ENCODE peak calls at places on chromosomes 5 and 9, in eight cellular contexts. L is NCI-H345; W is astrocyte of the spinal cord; U is activated CD4-positive, alpha-beta T cell treated with anti-CD3 and anti-CD28 coated beads, Interleukin-2, amount 10 ng/mL, durations not matched to agents 7 days and 5 days; X is effector memory CD8-positive, alpha-beta T cell; J is GM12865; R is nephron progenitor cell; Y is NCI-H2029. S is an unnamed sample.

GRCh38 chr9:129197978-129198736 is 20.1 kb upstream of the IER5L start:
- DNase-seq in L (no peak), X (no peak), Y (no peak), R (no peak), J (no peak), W (peak), U (no peak), S (no peak)

GRCh38 chr9:115400801-115401200 is 282.8 kb upstream of the TNC start:
- DNase-seq in L (no peak), J (no peak), W (peak), Y (no peak), R (no peak), U (no peak), X (no peak), S (no peak)

GRCh38 chr5:10525124-10525495 is 38.8 kb upstream of the ANKRD33B start:
- DNase-seq in Y (no peak), R (no peak), J (peak), L (no peak), W (no peak), X (no peak), U (no peak), S (no peak)

GRCh38 chr9:136109351-136110081 is 9.2 kb downstream of the TMEM250 start:
- DNase-seq in Y (peak), R (peak), X (peak), L (peak), J (peak), W (peak), U (peak), S (peak)

GRCh38 chr9:87570000-87570834 is 72.5 kb downstream of the DAPK1 start:
- DNase-seq in W (no peak), J (no peak), U (no peak), X (no peak), Y (no peak), R (no peak), L (no peak), S (no peak)

GRCh38 chr9:124208571-124208970 is 49.2 kb upstream of the NEK6 start:
- DNase-seq in Y (no peak), R (no peak), L (no peak), W (no peak), J (peak), X (no peak), U (peak), S (no peak)

GRCh38 chr5:82749453-82749852 is 327.7 kb downstream of the TMEM167A start:
- DNase-seq in U (no peak), J (no peak), R (no peak), W (no peak), Y (no peak), X (no peak), L (no peak), S (no peak)

GRCh38 chr5:72347801-72348305 is 27.7 kb downstream of the PTCD2 start:
- DNase-seq in R (no peak), X (no peak), W (peak), Y (no peak), U (no peak), J (no peak), L (no peak), S (no peak)